ENCODE peak calls at places on chromosomes 5 and 9, in five cellular contexts. W is activated gamma-delta T cell; Q is stimulated activated CD8-positive, alpha-beta memory T cell treated with anti-CD3 and anti-CD28 coated beads, Interleukin-4, amount 100 ng/mL, for 1 hour; C is T-helper 2 cell; L is activated T-cell treated with anti-CD3 and anti-CD28 coated beads, Interleukin-2, amount 50 U/mL, for 72 hours. X is an unnamed sample.

GRCh38 chr9:134377143-134377484 is 50.9 kb downstream of the RXRA start:
- DNase-seq in W (no peak), L (no peak), Q (no peak), C (no peak), X (peak)

GRCh38 chr9:18855636-18856035 is 177.4 kb downstream of the SAXO1 start:
- DNase-seq in W (no peak), Q (no peak), L (no peak), C (no peak), X (no peak)

GRCh38 chr9:18359335-18359734 is 114.6 kb upstream of the ADAMTSL1 start:
- DNase-seq in L (no peak), C (no peak), Q (no peak), W (no peak), X (no peak)

GRCh38 chr9:136364942-136365774 is 1.6 kb upstream of the DNLZ start:
- DNase-seq in C (no peak), Q (no peak), W (no peak), L (no peak), X (no peak)

GRCh38 chr9:76023715-76024195 is 133.3 kb downstream of the PCSK5 start:
- DNase-seq in L (peak), C (peak), Q (no peak), W (no peak), X (no peak)

GRCh38 chr5:127260686-127261085 is 29.9 kb upstream of the MEGF10 start:
- DNase-seq in Q (no peak), L (no peak), W (no peak), C (no peak), X (no peak)

GRCh38 chr5:137128012-137128411 is 371.1 kb downstream of the SPOCK1 start:
- DNase-seq in Q (no peak), L (no peak), C (no peak), W (no peak), X (no peak)

GRCh38 chr9:75064307-75065025 is 23.5 kb downstream of the NMRK1 start:
- DNase-seq in C (no peak), L (no peak), Q (no peak), W (no peak), X (no peak)

GRCh38 chr5:1893754-1894153 is 11.0 kb upstream of the IRX4 start:
- DNase-seq in L (no peak), Q (no peak), W (no peak), C (no peak), X (no peak)

GRCh38 chr9:78543353-78543752 is 246.4 kb downstream of the PSAT1 start:
- DNase-seq in Q (no peak), W (no peak), C (no peak), L (no peak), X (no peak)

GRCh38 chr9:76564300-76564699 is 105.3 kb downstream of the GCNT1 start:
- DNase-seq in Q (no peak), W (no peak), L (no peak), C (no peak), X (no peak)

GRCh38 chr9:33817327-33818166 is 587 bp downstream of the UBE2R2 start:
- DNase-seq in L (peak), W (peak), Q (peak), C (peak), X (no peak)

GRCh38 chr9:392103-392502 is 177.4 kb downstream of the DOCK8 start:
- DNase-seq in L (no peak), C (no peak), Q (no peak), W (no peak), X (no peak)

GRCh38 chr5:7663808-7664207 is 187.1 kb downstream of the CFAP90 start:
- DNase-seq in L (no peak), W (no peak), Q (no peak), C (no peak), X (no peak)

GRCh38 chr5:82734291-82734690 is 342.9 kb downstream of the TMEM167A start:
- DNase-seq in L (no peak), W (no peak), C (no peak), Q (no peak), X (no peak)

GRCh38 chr5:125390316-125390715 is 643.9 kb upstream of the ZNF608 start:
- DNase-seq in L (no peak), Q (no peak), W (no peak), C (no peak), X (no peak)

GRCh38 chr5:150487199-150488061 is 20.5 kb upstream of the NDST1 start:
- DNase-seq in L (no peak), Q (no peak), C (no peak), W (no peak), X (peak)

GRCh38 chr9:114652776-114653555 is 4.6 kb downstream of the TEX53 start:
- DNase-seq in C (no peak), W (no peak), Q (no peak), L (no peak), X (no peak)

GRCh38 chr9:114271556-114272510 is 51.1 kb upstream of the ORM1 start:
- DNase-seq in W (no peak), C (no peak), Q (no peak), L (peak), X (peak)

X was measured in right lobe of liver.